ENCODE peak calls at places on chromosomes 5 and 9, in four cellular contexts. One of them, this sample, is unnamed.

GRCh38 chr5:14463629-14464028 is 118.0 kb upstream of the OTULINL start:
- DNase-seq in endothelial cell of umbilical vein: peak; percentile 96
- DNase-seq in GM06990: no peak
- DNase-seq in uterus: peak; percentile 54
- DNase-seq in this sample: no peak

GRCh38 chr5:36901856-36902255 is 25.3 kb downstream of the NIPBL start:
- DNase-seq in GM06990: no peak
- DNase-seq in uterus: no peak
- DNase-seq in endothelial cell of umbilical vein: no peak
- DNase-seq in this sample: no peak

GRCh38 chr9:131233556-131233955 is 42.8 kb downstream of the FAM78A start:
- DNase-seq in uterus: no peak
- DNase-seq in endothelial cell of umbilical vein: no peak
- DNase-seq in GM06990: no peak
- DNase-seq in this sample: no peak

GRCh38 chr5:132999246-132999645 is 27.1 kb downstream of the ZCCHC10 start:
- DNase-seq in GM06990: no peak
- DNase-seq in endothelial cell of umbilical vein: no peak
- DNase-seq in uterus: no peak
- DNase-seq in this sample: no peak

GRCh38 chr5:119009131-119009530 is 20.8 kb upstream of the DTWD2 start:
- DNase-seq in endothelial cell of umbilical vein: no peak
- DNase-seq in GM06990: no peak
- DNase-seq in uterus: no peak
- DNase-seq in this sample: no peak

GRCh38 chr5:18037718-18038117 is 403.5 kb downstream of the TAF11L14 start:
- DNase-seq in uterus: no peak
- DNase-seq in endothelial cell of umbilical vein: no peak
- DNase-seq in GM06990: no peak
- DNase-seq in this sample: no peak

GRCh38 chr5:23991406-23991805 is 484.0 kb downstream of the PRDM9 start:
- DNase-seq in GM06990: no peak
- DNase-seq in uterus: no peak
- DNase-seq in endothelial cell of umbilical vein: no peak
- DNase-seq in this sample: no peak

GRCh38 chr9:96725576-96725975 is 52.3 kb downstream of the ZNF510 start:
- DNase-seq in endothelial cell of umbilical vein: no peak
- DNase-seq in uterus: no peak
- DNase-seq in GM06990: no peak
- DNase-seq in this sample: no peak

GRCh38 chr5:54654211-54654610 is 136.7 kb downstream of the SNX18 start:
- DNase-seq in endothelial cell of umbilical vein: no peak
- DNase-seq in GM06990: no peak
- DNase-seq in uterus: no peak
- DNase-seq in this sample: no peak

GRCh38 chr5:40071870-40072269 is 607.8 kb upstream of the PTGER4 start:
- DNase-seq in uterus: no peak
- DNase-seq in endothelial cell of umbilical vein: peak; percentile 77
- DNase-seq in GM06990: no peak
- DNase-seq in this sample: no peak

GRCh38 chr5:68187268-68188055 is 28.1 kb upstream of the PIK3R1 start:
- DNase-seq in GM06990: no peak
- DNase-seq in endothelial cell of umbilical vein: peak; percentile 24
- DNase-seq in uterus: peak; percentile 34
- DNase-seq in this sample: no peak

GRCh38 chr5:153938131-153938842 is 100.4 kb downstream of the FAM114A2 start:
- DNase-seq in uterus: no peak
- DNase-seq in endothelial cell of umbilical vein: no peak
- DNase-seq in GM06990: no peak
- DNase-seq in this sample: no peak

GRCh38 chr5:68924490-68925145 is 169.2 kb upstream of the SLC30A5 start:
- DNase-seq in endothelial cell of umbilical vein: no peak
- DNase-seq in GM06990: no peak
- DNase-seq in uterus: no peak
- DNase-seq in this sample: no peak

GRCh38 chr5:38051711-38052508 is 206.4 kb upstream of the EGFLAM start:
- DNase-seq in endothelial cell of umbilical vein: no peak
- DNase-seq in GM06990: no peak
- DNase-seq in uterus: no peak
- DNase-seq in this sample: no peak

GRCh38 chr5:143442398-143442797 is 38.9 kb upstream of the NR3C1 start:
- DNase-seq in endothelial cell of umbilical vein: no peak
- DNase-seq in GM06990: no peak
- DNase-seq in uterus: no peak
- DNase-seq in this sample: no peak

GRCh38 chr9:120443489-120443888 is 136.5 kb downstream of the CDK5RAP2 start:
- DNase-seq in uterus: no peak
- DNase-seq in endothelial cell of umbilical vein: no peak
- DNase-seq in GM06990: no peak
- DNase-seq in this sample: no peak

GRCh38 chr5:108255468-108255867 is 126.4 kb downstream of the FBXL17 start:
- DNase-seq in uterus: no peak
- DNase-seq in endothelial cell of umbilical vein: no peak
- DNase-seq in GM06990: no peak
- DNase-seq in this sample: no peak

GRCh38 chr5:79408028-79408427 is 105.9 kb downstream of the HOMER1 start:
- DNase-seq in GM06990: no peak
- DNase-seq in uterus: no peak
- DNase-seq in endothelial cell of umbilical vein: no peak
- DNase-seq in this sample: no peak

GRCh38 chr9:134909511-134910105 is 8.1 kb downstream of the FCN1 start:
- DNase-seq in GM06990: no peak
- DNase-seq in uterus: no peak
- DNase-seq in endothelial cell of umbilical vein: no peak
- DNase-seq in this sample: no peak

GRCh38 chr5:4941957-4942830 is 197.9 kb upstream of the ADAMTS16 start:
- DNase-seq in uterus: peak; percentile 21
- DNase-seq in endothelial cell of umbilical vein: no peak
- DNase-seq in GM06990: peak; percentile 18
- DNase-seq in this sample: no peak

GRCh38 chr9:99299214-99300102 is 77.4 kb downstream of the SEC61B start:
- DNase-seq in GM06990: no peak
- DNase-seq in endothelial cell of umbilical vein: peak; percentile 38
- DNase-seq in uterus: no peak
- DNase-seq in this sample: no peak

GRCh38 chr5:35183243-35183955 is 46.9 kb downstream of the PRLR start:
- DNase-seq in uterus: peak; percentile 34
- DNase-seq in endothelial cell of umbilical vein: peak; percentile 4
- DNase-seq in GM06990: no peak
- DNase-seq in this sample: no peak

GRCh38 chr9:81002242-81002641 is 687.1 kb downstream of the TLE1 start:
- DNase-seq in uterus: no peak
- DNase-seq in GM06990: no peak
- DNase-seq in endothelial cell of umbilical vein: no peak
- DNase-seq in this sample: no peak

GRCh38 chr9:33159760-33160127 is 7.4 kb downstream of the B4GALT1 start:
- DNase-seq in uterus: no peak
- DNase-seq in endothelial cell of umbilical vein: peak; percentile 73
- DNase-seq in GM06990: peak; percentile 66
- DNase-seq in this sample: no peak

GRCh38 chr9:69131682-69132081 is 42.4 kb upstream of the TJP2 start:
- DNase-seq in endothelial cell of umbilical vein: peak; percentile 53
- DNase-seq in GM06990: no peak
- DNase-seq in uterus: peak; percentile 34
- DNase-seq in this sample: peak; percentile 40

GRCh38 chr5:59559323-59559722 is 334.2 kb downstream of the PDE4D start:
- DNase-seq in endothelial cell of umbilical vein: peak; percentile 90
- DNase-seq in uterus: no peak
- DNase-seq in GM06990: no peak
- DNase-seq in this sample: no peak

GRCh38 chr9:132748450-132748849 is 78.2 kb downstream of the GTF3C4 start:
- DNase-seq in GM06990: no peak
- DNase-seq in uterus: no peak
- DNase-seq in endothelial cell of umbilical vein: no peak
- DNase-seq in this sample: no peak

GRCh38 chr5:168683247-168683926 is 104.2 kb upstream of the PANK3 start:
- DNase-seq in endothelial cell of umbilical vein: no peak
- DNase-seq in GM06990: no peak
- DNase-seq in uterus: no peak
- DNase-seq in this sample: no peak

DNA sequence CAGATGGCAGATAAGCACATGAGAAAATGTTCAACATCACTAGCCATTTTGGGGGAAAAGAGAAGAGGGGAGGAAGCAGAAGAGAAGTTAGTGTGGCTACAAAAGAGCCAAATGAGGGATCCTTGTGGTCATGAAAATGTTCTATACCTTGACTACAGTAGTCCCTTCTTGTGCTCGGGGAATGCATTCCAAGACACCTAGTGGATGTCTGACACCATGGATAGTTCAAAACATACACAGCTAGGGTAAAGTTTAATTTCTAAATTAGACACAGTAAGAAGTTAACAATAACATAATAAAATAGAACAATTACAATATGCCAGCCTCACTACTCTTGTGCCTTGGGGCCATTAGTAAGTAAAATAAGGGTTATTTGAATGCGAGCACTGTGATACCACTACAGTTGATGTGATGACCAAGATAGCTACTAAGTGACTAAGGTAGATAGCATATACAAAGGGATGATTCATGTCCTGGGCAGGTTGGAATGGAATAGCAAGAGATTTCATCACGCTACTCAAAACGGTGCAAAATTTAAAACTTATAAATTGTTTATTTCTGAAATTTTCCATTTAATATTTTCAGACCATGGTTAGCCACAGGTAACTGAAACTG is 344.1 kb downstream of the NR2F1-AS1 start:
- DNase-seq in GM06990: no peak
- DNase-seq in uterus: no peak
- DNase-seq in endothelial cell of umbilical vein: no peak
- DNase-seq in this sample: no peak
- TF ChIP-seq CTCF in GM06990: no peak
- TF ChIP-seq CTCF in uterus: no peak
- TF ChIP-seq CTCF in endothelial cell of umbilical vein: no peak
- TF ChIP-seq CTCF in this sample: no peak

DNA sequence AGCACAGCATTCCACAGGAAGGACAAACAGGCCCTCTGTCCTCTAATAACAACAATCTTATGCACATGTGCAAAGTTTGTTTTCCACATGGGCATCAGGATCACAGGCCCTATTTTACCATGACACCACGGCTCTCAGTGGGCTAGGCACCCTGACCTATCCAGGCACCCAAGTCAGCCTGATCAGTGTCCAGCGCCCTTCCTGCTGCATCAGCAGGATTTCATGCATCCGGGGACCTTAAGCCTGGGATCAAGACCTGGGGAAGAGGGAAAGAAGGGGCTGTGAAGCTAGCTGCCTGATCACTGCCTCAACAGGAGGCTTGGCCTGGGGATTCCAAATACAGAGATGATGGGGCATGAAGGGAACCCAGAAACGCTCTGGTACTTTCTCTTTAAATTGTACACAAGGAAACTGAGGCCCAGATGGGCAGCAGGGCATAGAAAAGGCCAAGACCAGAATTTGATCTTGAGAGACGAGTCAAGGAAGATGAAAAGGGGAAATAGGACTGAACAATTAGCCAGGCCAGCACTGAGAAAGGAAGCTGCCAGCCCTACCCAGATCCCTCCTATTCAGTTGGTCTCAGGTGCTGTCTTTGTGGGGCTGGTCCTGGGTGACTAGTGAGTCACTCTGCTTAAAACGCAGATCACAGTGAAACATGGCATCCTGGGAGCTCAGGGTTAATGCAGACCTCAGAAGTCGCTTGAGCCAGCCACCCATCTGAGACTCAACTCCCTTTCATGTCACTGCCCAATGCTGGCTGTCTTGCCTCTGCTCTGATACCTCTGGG is 57.9 kb downstream of the SHB start:
- DNase-seq in uterus: no peak
- DNase-seq in endothelial cell of umbilical vein: no peak
- DNase-seq in GM06990: no peak
- DNase-seq in this sample: no peak
- H3K36me3 ChIP-seq in uterus: no peaks in the 10 kb centered on the region
- H3K36me3 ChIP-seq in endothelial cell of umbilical vein: no peaks in the 10 kb centered on the region
- H3K36me3 ChIP-seq in GM06990: no peaks in the 10 kb centered on the region
- H3K36me3 ChIP-seq in this sample: peaks cover 14% of the 10 kb centered on the region

DNA sequence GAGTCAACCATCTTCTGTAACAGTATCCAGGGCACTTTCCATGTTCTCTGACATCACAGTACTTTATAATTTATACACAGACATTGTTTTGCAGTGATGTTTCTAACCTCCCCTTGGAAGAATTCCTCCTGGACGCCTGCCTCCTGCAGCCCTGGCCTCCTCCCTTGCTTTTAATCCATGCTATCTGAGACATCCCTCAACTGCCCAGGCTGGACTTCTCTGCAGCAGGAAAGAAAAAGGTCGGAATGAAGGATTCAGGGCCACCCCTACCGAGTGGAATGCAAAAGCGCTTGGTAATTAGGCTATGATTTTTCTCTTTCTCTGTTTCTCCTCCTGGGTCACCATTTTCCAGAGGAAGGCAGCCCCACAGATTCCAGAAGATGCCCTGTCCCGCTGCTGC is 47.0 kb upstream of the SHC3 start:
- DNase-seq in GM06990: no peak
- DNase-seq in uterus: peak; percentile 75
- DNase-seq in endothelial cell of umbilical vein: no peak
- DNase-seq in this sample: no peak
- TF ChIP-seq CTCF in GM06990: no peak
- TF ChIP-seq CTCF in uterus: peak; percentile 27
- TF ChIP-seq CTCF in endothelial cell of umbilical vein: no peak
- TF ChIP-seq CTCF in this sample: no peak

GRCh38 chr5:112885001-112885400 is 23.9 kb downstream of the SRP19 start:
- DNase-seq in GM06990: no peak
- DNase-seq in endothelial cell of umbilical vein: no peak
- DNase-seq in uterus: no peak
- DNase-seq in this sample: no peak

GRCh38 chr5:112878760-112879159 is 17.7 kb downstream of the SRP19 start:
- DNase-seq in GM06990: no peak
- DNase-seq in uterus: no peak
- DNase-seq in endothelial cell of umbilical vein: peak; percentile 10
- DNase-seq in this sample: no peak

GRCh38 chr5:112886975-112887374 is 25.9 kb downstream of the SRP19 start:
- DNase-seq in GM06990: no peak
- DNase-seq in uterus: no peak
- DNase-seq in endothelial cell of umbilical vein: no peak
- DNase-seq in this sample: no peak

GRCh38 chr5:112880219-112880964 is 19.3 kb downstream of the SRP19 start:
- DNase-seq in endothelial cell of umbilical vein: no peak
- DNase-seq in GM06990: no peak
- DNase-seq in uterus: no peak
- DNase-seq in this sample: no peak

DNA sequence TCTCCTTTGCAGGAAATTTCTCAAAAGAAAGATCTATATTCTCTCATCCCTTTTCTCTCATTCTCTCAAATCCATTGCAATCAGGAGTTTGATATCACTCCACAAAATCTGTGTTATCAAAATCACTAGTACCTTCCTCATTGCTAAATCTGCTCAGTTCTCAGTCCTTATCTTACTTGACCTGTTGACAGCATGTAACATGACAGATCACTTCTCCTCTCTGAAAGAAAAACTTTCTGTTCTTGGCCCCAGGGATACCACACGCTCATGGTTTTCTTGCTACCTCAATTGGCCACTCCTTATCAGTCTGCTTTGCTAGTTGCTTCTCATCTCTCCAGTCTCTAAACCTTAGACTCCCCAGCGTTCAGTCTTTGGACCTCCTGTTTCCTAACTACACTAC is 22.1 kb downstream of the SRP19 start:
- DNase-seq in endothelial cell of umbilical vein: no peak
- DNase-seq in uterus: no peak
- DNase-seq in GM06990: no peak
- DNase-seq in this sample: no peak
- H3K36me3 ChIP-seq in endothelial cell of umbilical vein: peaks cover 22% of the 10 kb centered on the region
- H3K36me3 ChIP-seq in uterus: no peaks in the 10 kb centered on the region
- H3K36me3 ChIP-seq in GM06990: peaks cover 29% of the 10 kb centered on the region
- H3K36me3 ChIP-seq in this sample: peaks cover 47% of the 10 kb centered on the region

This sample was measured in thoracic aorta.